ENCODE peak calls at places on chromosomes 16 and 17, in eight cellular contexts. One of them, this sample, is unnamed.
A peak's percentile ranks its signal among the peaks of the same experiment; 100 is the strongest.

GRCh38 chr16:56558024-56558747 is 6.7 kb upstream of the MT4 start:
- DNase-seq in cardiac muscle cell: peak; percentile 46
- DNase-seq in lower leg skin: no peak
- DNase-seq in H7: no peak
- DNase-seq in COR-L47: peak; percentile 95
- DNase-seq in H54: peak; percentile 93
- DNase-seq in HFFc6: peak; percentile 82
- DNase-seq in SHP77: peak; percentile 35
- DNase-seq in this sample: peak; percentile 36

GRCh38 chr17:29240477-29240876 is 6.2 kb upstream of the CRYBA1 start:
- DNase-seq in lower leg skin: no peak
- DNase-seq in COR-L47: no peak
- DNase-seq in cardiac muscle cell: no peak
- DNase-seq in H7: no peak
- DNase-seq in SHP77: no peak
- DNase-seq in HFFc6: peak; percentile 70
- DNase-seq in H54: no peak
- DNase-seq in this sample: no peak

GRCh38 chr17:39213852-39214251 is 11.9 kb downstream of the STAC2 start:
- DNase-seq in lower leg skin: no peak
- DNase-seq in HFFc6: no peak
- DNase-seq in H54: peak; percentile 96
- DNase-seq in H7: peak; percentile 61
- DNase-seq in SHP77: no peak
- DNase-seq in cardiac muscle cell: no peak
- DNase-seq in COR-L47: no peak
- DNase-seq in this sample: peak; percentile 33

GRCh38 chr16:11238272-11239202 is 17.5 kb downstream of the SOCS1 start:
- DNase-seq in cardiac muscle cell: no peak
- DNase-seq in lower leg skin: no peak
- DNase-seq in HFFc6: no peak
- DNase-seq in H54: no peak
- DNase-seq in H7: peak; percentile 83
- DNase-seq in SHP77: no peak
- DNase-seq in COR-L47: no peak
- DNase-seq in this sample: no peak

GRCh38 chr17:61897548-61898180 is 30.1 kb downstream of the INTS2 start:
- DNase-seq in H7: peak; percentile 24
- DNase-seq in lower leg skin: no peak
- DNase-seq in H54: no peak
- DNase-seq in cardiac muscle cell: no peak
- DNase-seq in SHP77: no peak
- DNase-seq in HFFc6: no peak
- DNase-seq in COR-L47: no peak
- DNase-seq in this sample: no peak

GRCh38 chr16:51184702-51185433 is 33.8 kb upstream of the SALL1 start:
- DNase-seq in COR-L47: no peak
- DNase-seq in HFFc6: no peak
- DNase-seq in cardiac muscle cell: no peak
- DNase-seq in SHP77: no peak
- DNase-seq in H54: no peak
- DNase-seq in lower leg skin: no peak
- DNase-seq in H7: no peak
- DNase-seq in this sample: no peak

GRCh38 chr17:5825717-5826330 is 241.5 kb upstream of the NLRP1 start:
- DNase-seq in lower leg skin: no peak
- DNase-seq in COR-L47: no peak
- DNase-seq in HFFc6: peak; percentile 25
- DNase-seq in H7: no peak
- DNase-seq in H54: no peak
- DNase-seq in SHP77: no peak
- DNase-seq in cardiac muscle cell: no peak
- DNase-seq in this sample: peak; percentile 53

GRCh38 chr16:590165-590874 is 454 bp downstream of the RAB40C start:
- DNase-seq in H7: no peak
- DNase-seq in lower leg skin: no peak
- DNase-seq in HFFc6: no peak
- DNase-seq in cardiac muscle cell: peak; percentile 64
- DNase-seq in SHP77: no peak
- DNase-seq in COR-L47: no peak
- DNase-seq in H54: no peak
- DNase-seq in this sample: no peak

GRCh38 chr17:8791910-8792270 is 7.3 kb downstream of the MFSD6L start:
- DNase-seq in cardiac muscle cell: peak; percentile 41
- DNase-seq in COR-L47: no peak
- DNase-seq in SHP77: no peak
- DNase-seq in HFFc6: peak; percentile 71
- DNase-seq in lower leg skin: no peak
- DNase-seq in H54: no peak
- DNase-seq in H7: no peak
- DNase-seq in this sample: peak; percentile 97

GRCh38 chr16:4556112-4556511 is at the start of gene C16orf96:
- DNase-seq in HFFc6: peak; percentile 6
- DNase-seq in cardiac muscle cell: peak; percentile 16
- DNase-seq in lower leg skin: no peak
- DNase-seq in COR-L47: no peak
- DNase-seq in SHP77: no peak
- DNase-seq in H54: peak; percentile 38
- DNase-seq in H7: no peak
- DNase-seq in this sample: peak; percentile 16

GRCh38 chr16:50688867-50689266 is 4.5 kb upstream of the NOD2 start:
- DNase-seq in COR-L47: no peak
- DNase-seq in SHP77: no peak
- DNase-seq in lower leg skin: no peak
- DNase-seq in H7: no peak
- DNase-seq in H54: no peak
- DNase-seq in cardiac muscle cell: no peak
- DNase-seq in HFFc6: no peak
- DNase-seq in this sample: no peak

GRCh38 chr17:15377608-15378007 is 36.2 kb upstream of the TEKT3 start:
- DNase-seq in lower leg skin: no peak
- DNase-seq in HFFc6: peak; percentile 73
- DNase-seq in COR-L47: no peak
- DNase-seq in cardiac muscle cell: peak; percentile 89
- DNase-seq in H54: peak; percentile 62
- DNase-seq in H7: no peak
- DNase-seq in SHP77: no peak
- DNase-seq in this sample: peak; percentile 40

GRCh38 chr17:79830303-79830702 is 8.9 kb downstream of the CBX4 start:
- DNase-seq in COR-L47: no peak
- DNase-seq in H54: no peak
- DNase-seq in SHP77: no peak
- DNase-seq in H7: peak; percentile 69
- DNase-seq in lower leg skin: no peak
- DNase-seq in cardiac muscle cell: no peak
- DNase-seq in HFFc6: no peak
- DNase-seq in this sample: no peak

GRCh38 chr16:77850637-77851330 is 62.4 kb downstream of the VAT1L start:
- DNase-seq in lower leg skin: no peak
- DNase-seq in HFFc6: no peak
- DNase-seq in COR-L47: no peak
- DNase-seq in H54: no peak
- DNase-seq in H7: no peak
- DNase-seq in cardiac muscle cell: no peak
- DNase-seq in SHP77: no peak
- DNase-seq in this sample: no peak

GRCh38 chr17:70956731-70957130 is 787.4 kb downstream of the KCNJ2 start:
- DNase-seq in lower leg skin: no peak
- DNase-seq in cardiac muscle cell: peak; percentile 21
- DNase-seq in H7: no peak
- DNase-seq in SHP77: no peak
- DNase-seq in COR-L47: no peak
- DNase-seq in HFFc6: no peak
- DNase-seq in H54: no peak
- DNase-seq in this sample: no peak